ENCODE peak calls at places on chromosome 16, in seven cellular contexts. C, D, Z, Q, S, U and E are unnamed samples. For H3K9me3, the result is how much of the 10 kb centered on the place peaks cover.

GRCh38 chr16:89365044-89365467 is 125.3 kb downstream of the ANKRD11 start:
- DNase-seq in Q (no peak), D (no peak), U (peak), C (peak), Z (no peak), S (peak), E (no peak)

GRCh38 chr16:23597003-23597756 is 1.1 kb upstream of the NDUFAB1 start:
- DNase-seq in C (peak), S (no peak), Q (peak), U (no peak), D (no peak), Z (no peak), E (peak)

GRCh38 chr16:59719121-59719520 is 985.0 kb upstream of the GOT2 start:
- DNase-seq in D (no peak), Q (no peak), S (no peak), U (peak), C (no peak), Z (no peak), E (no peak)

GRCh38 chr16:69930117-69930776 is 20.9 kb upstream of the CLEC18A start:
- DNase-seq in Z (no peak), U (no peak), S (no peak), C (peak), Q (peak), D (peak), E (peak)

GRCh38 chr16:48816393-48816792 is 206.4 kb upstream of the N4BP1 start:
- DNase-seq in S (no peak), U (no peak), C (no peak), Z (no peak), D (no peak), Q (no peak), E (no peak)

GRCh38 chr16:52470601-52471000 is 76.3 kb downstream of the TOX3 start:
- DNase-seq in U (no peak), S (no peak), Z (no peak), C (no peak), D (no peak), Q (no peak), E (no peak)

GRCh38 chr16:62869837-62870236 is 833.6 kb upstream of the CDH8 start:
- DNase-seq in Q (no peak), S (no peak), U (no peak), C (no peak), D (no peak), Z (no peak), E (no peak)

GRCh38 chr16:89331371-89332109 is 114.0 kb downstream of the ZNF778 start:
- DNase-seq in U (no peak), D (no peak), Z (no peak), C (no peak), S (no peak), Q (no peak), E (no peak)

GRCh38 chr16:24611310-24611709 is 71.9 kb downstream of the RBBP6 start:
- DNase-seq in Z (no peak), C (no peak), U (no peak), Q (no peak), D (no peak), S (no peak), E (no peak)

GRCh38 chr16:85258616-85259015 is 146.3 kb upstream of the CIBAR2 start:
- DNase-seq in Z (no peak), S (no peak), U (no peak), C (no peak), D (no peak), Q (no peak), E (no peak)

GRCh38 chr16:85401917-85402766 is 211.0 kb upstream of the GSE1 start:
- DNase-seq in U (no peak), Q (no peak), D (peak), C (no peak), Z (no peak), S (no peak), E (no peak)

GRCh38 chr16:35585411-35585810 is 2126.0 kb downstream of the TP53TG3F start:
- DNase-seq in U (no peak), C (no peak), S (no peak), Q (no peak), Z (no peak), D (no peak), E (no peak)
- H3K9me3 ChIP-seq in U (under half), C (under half), S (under half), Q (under half), Z (under half), D (under half), E (under half)

DNA sequence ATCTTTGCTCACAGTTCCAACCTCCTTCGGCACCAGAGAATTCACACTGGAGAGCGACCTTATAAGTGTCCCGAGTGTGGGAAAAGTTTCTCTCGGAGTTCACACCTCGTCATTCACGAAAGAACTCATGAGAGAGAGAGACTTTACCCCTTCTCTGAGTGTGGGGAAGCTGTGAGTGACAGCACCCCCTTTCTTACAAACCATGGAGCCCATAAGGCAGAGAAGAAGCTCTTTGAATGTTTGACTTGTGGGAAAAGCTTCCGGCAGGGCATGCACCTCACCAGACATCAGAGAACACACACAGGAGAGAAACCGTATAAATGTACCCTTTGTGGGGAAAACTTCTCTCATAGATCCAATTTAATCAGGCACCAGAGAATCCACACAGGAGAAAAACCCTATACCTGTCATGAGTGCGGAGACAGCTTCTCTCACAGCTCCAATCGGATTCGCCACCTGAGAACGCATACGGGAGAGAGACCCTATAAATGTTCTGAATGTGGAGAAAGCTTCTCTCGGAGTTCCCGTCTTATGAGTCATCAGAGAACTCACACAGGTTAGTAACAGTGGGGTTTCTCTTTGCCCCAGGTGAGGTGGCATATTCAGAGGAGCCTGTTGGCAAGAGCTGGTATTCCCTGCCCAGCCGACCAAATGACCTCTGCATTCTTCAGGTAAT is 6.8 kb downstream of the ZNF263 start:
- DNase-seq in Z (no peak), S (no peak), U (no peak), C (no peak), D (no peak), Q (no peak), E (no peak)
- H3K4me3 ChIP-seq in Z (peak), S (no peak), U (no peak), C (no peak), D (no peak), Q (no peak), E (no peak)

DNA sequence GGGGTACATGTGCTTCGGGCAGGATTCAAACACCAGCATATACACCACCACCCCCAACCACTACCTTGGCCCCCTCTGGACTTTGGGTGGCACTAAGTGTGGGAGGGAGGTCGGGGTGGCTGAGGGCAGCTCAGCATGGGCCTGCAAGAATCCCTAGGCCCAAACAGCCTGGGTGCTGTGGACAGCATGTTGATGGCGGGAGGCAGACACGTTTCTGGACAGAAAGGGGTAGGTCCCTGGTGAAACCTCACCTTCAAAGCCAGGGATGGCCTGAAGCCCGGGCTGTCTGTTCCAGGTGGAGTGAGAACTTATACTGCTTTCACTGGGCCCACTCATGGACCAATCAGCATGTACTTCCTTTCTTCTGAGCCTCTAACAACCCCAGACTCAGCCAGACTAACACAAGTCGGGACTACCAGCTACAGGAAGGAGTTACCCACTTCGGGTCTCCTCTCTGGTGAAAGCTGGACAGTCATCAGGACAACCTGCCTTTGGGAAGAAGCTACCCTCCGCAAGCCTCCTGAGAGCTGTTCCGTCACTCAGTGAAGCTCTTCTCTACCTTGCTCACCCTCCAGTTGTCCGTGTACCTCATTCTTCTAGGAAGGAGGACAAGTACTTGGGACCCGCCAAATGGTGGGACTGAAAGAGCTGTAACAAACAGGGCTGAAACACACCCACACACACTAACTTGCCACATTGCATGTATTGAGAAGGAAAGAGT is 203.0 kb downstream of the CPPED1 start:
- DNase-seq in C (no peak), U (no peak), D (no peak), Z (no peak), Q (no peak), S (no peak), E (no peak)
- H3K9me3 ChIP-seq in C (under half), U (under half), D (under half), Z (under half), Q (under half), S (under half), E (under half)

DNA sequence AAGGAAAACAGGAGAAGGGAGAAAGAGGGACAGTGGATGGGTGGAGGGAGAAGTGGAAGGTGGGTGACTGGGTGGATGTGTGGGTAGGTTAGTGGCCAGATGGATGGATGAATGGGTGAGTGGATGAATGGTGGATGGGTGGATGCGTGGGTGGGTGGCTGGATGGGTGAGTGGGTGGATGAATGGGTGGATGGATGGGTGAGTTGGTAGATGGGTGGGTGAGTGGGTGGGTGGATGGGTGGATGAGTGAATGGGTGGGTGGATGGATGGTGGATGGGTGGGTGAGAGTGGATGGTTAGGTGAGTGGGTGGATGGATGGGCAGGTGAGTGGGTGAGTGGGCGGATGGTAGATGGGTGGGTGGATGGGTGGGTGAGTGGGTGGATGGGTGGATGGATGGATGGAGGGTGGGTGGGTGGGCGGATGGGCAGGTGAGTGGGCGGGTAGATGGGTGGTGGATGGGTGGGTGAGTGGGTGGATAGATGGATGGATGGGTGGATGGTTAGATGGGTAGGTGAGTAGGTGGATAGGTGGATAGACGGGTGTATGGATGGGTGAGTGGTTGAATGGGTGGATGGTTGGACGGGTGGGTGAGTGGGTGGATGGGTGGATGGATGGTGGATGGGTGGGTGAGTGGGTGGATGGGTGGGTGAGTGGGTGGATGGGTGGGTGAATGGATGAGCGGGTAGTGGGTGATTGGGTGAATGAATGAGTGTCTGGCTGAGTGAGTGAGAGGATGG is 702 bp upstream of the MARVELD3 start:
- DNase-seq in C (no peak), S (no peak), Q (no peak), Z (no peak), U (no peak), D (no peak), E (no peak)
- H3K4me3 ChIP-seq in C (no peak), S (no peak), Q (no peak), Z (no peak), U (no peak), D (no peak), E (no peak)

DNA sequence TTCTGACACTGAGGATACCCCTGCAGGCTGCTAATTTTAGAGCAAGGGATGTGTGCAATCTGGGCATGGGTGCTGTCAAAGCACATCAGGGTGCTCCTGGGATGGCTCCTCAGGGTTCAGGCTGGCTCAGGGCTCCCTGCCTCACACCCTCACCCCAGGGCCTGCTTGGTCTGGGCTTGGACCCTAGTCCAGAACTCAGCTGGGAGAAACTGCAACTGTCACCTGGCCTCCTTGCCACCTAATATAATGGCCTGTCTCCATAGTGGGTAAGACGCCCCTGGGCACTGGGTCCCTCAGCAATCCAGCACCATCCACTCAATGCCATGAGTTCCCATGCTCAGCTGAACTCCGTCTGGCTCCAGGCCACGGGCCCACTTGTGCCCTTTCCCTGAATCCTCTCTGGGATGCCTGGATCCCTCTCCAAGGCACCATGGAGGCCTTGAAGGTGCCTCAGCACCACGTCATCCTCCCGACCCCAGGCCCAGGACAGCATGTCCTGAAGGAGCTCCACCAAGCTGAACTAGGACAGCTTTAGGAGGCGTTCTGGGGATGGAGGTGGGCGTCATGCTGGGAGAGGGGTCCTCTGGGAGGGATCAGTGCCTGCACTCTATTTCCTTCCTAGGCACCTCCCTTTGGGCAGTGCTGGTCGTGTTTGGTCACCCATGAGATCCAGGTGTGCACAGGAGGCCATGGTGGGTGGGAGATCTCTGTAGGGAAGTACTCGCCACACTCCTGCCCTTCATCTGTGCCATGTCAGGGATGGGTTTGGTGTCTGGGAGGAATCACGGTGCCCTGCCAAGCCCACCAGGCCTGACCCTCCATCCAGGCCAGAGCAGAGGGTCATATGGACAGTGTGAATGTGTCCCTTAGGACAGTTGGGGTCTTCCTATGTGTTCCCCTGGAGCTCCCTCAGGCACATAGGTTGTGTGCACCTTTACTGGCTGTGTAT is 1688.4 kb downstream of the TP53TG3F start:
- DNase-seq in S (no peak), C (no peak), Z (no peak), D (no peak), Q (no peak), U (no peak), E (no peak)
- H3K9me3 ChIP-seq in S (half or more), C (under half), Z (under half), D (under half), Q (under half), U (under half), E (under half)

GRCh38 chr16:931651-932500 is 38.9 kb downstream of the LMF1 start:
- DNase-seq in Q (no peak), U (no peak), C (no peak), D (no peak), Z (no peak), S (no peak), E (no peak)
- H3K4me3 ChIP-seq in Q (no peak), U (no peak), C (no peak), D (no peak), Z (no peak), S (no peak), E (no peak)

GRCh38 chr16:13697013-13697412 is 222.9 kb upstream of the ERCC4 start:
- DNase-seq in Z (no peak), D (no peak), U (no peak), Q (no peak), S (no peak), C (no peak), E (no peak)
- H3K9me3 ChIP-seq in Z (under half), D (under half), U (under half), Q (under half), S (under half), C (under half), E (under half)